ENCODE peak calls at places on chromosomes 12 and 14, in five cellular contexts. Y, U, Q, F and H are unnamed samples.

GRCh38 chr12:28497889-28498411 is 307.7 kb downstream of the CCDC91 start:
- DNase-seq in Y (no peak), U (peak; percentile 62), Q (no peak), F (no peak), H (no peak)

GRCh38 chr12:121800694-121801600 is 2.9 kb upstream of the SETD1B start:
- DNase-seq in Y (peak; percentile 66), U (peak; percentile 90), Q (peak; percentile 50), F (no peak), H (no peak)

GRCh38 chr12:96472384-96472783 is 17.0 kb upstream of the CFAP54 start:
- DNase-seq in Y (no peak), U (no peak), Q (no peak), F (no peak), H (no peak)

GRCh38 chr14:34018564-34019244 is 67.8 kb upstream of the EGLN3 start:
- DNase-seq in Y (no peak), U (peak; percentile 31), Q (no peak), F (no peak), H (peak; percentile 44)

GRCh38 chr12:114921796-114922195 is 237.8 kb upstream of the TBX3 start:
- DNase-seq in Y (no peak), U (no peak), Q (no peak), F (no peak), H (no peak)

GRCh38 chr14:95725685-95726336 is 11.9 kb upstream of the TCL1A start:
- DNase-seq in Y (no peak), U (no peak), Q (no peak), F (no peak), H (peak; percentile 45)

GRCh38 chr14:51552768-51553426 is 98.8 kb upstream of the FRMD6 start:
- DNase-seq in Y (no peak), U (no peak), Q (no peak), F (no peak), H (no peak)

GRCh38 chr12:12323118-12323517 is 26.9 kb downstream of the MANSC1 start:
- DNase-seq in Y (no peak), U (no peak), Q (no peak), F (no peak), H (no peak)

GRCh38 chr12:53431187-53431586 is 7.5 kb downstream of the AMHR2 start:
- DNase-seq in Y (no peak), U (no peak), Q (no peak), F (no peak), H (no peak)

GRCh38 chr14:32808574-32809098 is 130.0 kb upstream of the NPAS3 start:
- DNase-seq in Y (no peak), U (peak; percentile 80), Q (no peak), F (no peak), H (no peak)

GRCh38 chr12:45670339-45671065 is 59.0 kb upstream of the ARID2 start:
- DNase-seq in Y (no peak), U (peak; percentile 35), Q (no peak), F (no peak), H (peak; percentile 49)

GRCh38 chr12:58967551-58967950 is 47.2 kb upstream of the LRIG3 start:
- DNase-seq in Y (no peak), U (peak; percentile 14), Q (no peak), F (no peak), H (no peak)

GRCh38 chr12:53476769-53477209 is 22.5 kb downstream of the MAP3K12 start:
- DNase-seq in Y (no peak), U (no peak), Q (peak; percentile 34), F (no peak), H (no peak)

GRCh38 chr12:48163150-48163747 is 5.9 kb upstream of the ASB8 start:
- DNase-seq in Y (no peak), U (no peak), Q (no peak), F (no peak), H (no peak)

GRCh38 chr12:124496584-124496983 is 70.8 kb downstream of the NCOR2 start:
- DNase-seq in Y (no peak), U (peak; percentile 55), Q (peak; percentile 38), F (no peak), H (no peak)

GRCh38 chr14:68043752-68044151 is 224.2 kb downstream of the RAD51B start:
- DNase-seq in Y (no peak), U (no peak), Q (no peak), F (no peak), H (no peak)

GRCh38 chr12:57989837-57990236 is 48.5 kb downstream of the ATP23 start:
- DNase-seq in Y (no peak), U (no peak), Q (no peak), F (no peak), H (no peak)

GRCh38 chr12:111405856-111406473 is at the start of gene SH2B3:
- DNase-seq in Y (peak; percentile 73), U (no peak), Q (no peak), F (no peak), H (no peak)

GRCh38 chr14:31229009-31229408 is 21.4 kb upstream of the HECTD1 start:
- DNase-seq in Y (no peak), U (no peak), Q (no peak), F (peak; percentile 30), H (no peak)

GRCh38 chr14:56202256-56202655 is 84.0 kb downstream of the PELI2 start:
- DNase-seq in Y (no peak), U (no peak), Q (no peak), F (no peak), H (no peak)

GRCh38 chr14:72781476-72782181 is 112.3 kb downstream of the DPF3 start:
- DNase-seq in Y (no peak), U (peak; percentile 85), Q (no peak), F (no peak), H (no peak)

GRCh38 chr14:70416322-70416716 is 571 bp downstream of the SYNJ2BP start:
- DNase-seq in Y (no peak), U (peak; percentile 14), Q (peak; percentile 17), F (no peak), H (no peak)

GRCh38 chr12:90304231-90304630 is 595.6 kb upstream of the ATP2B1 start:
- DNase-seq in Y (no peak), U (no peak), Q (no peak), F (no peak), H (no peak)

GRCh38 chr14:32121948-32122347 is 44.8 kb downstream of the ARHGAP5 start:
- DNase-seq in Y (no peak), U (no peak), Q (no peak), F (no peak), H (no peak)

GRCh38 chr14:64620910-64621309 is 71.1 kb downstream of the PPP1R36 start:
- DNase-seq in Y (no peak), U (no peak), Q (no peak), F (no peak), H (no peak)

GRCh38 chr12:80756875-80757274 is 40.2 kb downstream of the MYF5 start:
- DNase-seq in Y (no peak), U (peak; percentile 20), Q (no peak), F (no peak), H (no peak)